ENCODE peak calls at places on chromosomes 11 and 22, in seven cellular contexts. W is OCI-M1; B is HuH-7.5; M is IMR-90; L is activated CD8-positive, alpha-beta T cell treated with anti-CD3 and anti-CD28 coated beads, Interleukin-2, amount 10 ng/mL, durations not matched to agents 7 days and 5 days; R is NCI-H1436; N is T-helper 9 cell. Z is an unnamed sample.

GRCh38 chr11:134248910-134249480 is 4.2 kb downstream of the THYN1 start:
- DNase-seq in W (no peak), B (no peak), M (peak), L (no peak), R (no peak), N (no peak), Z (no peak)

GRCh38 chr11:34840736-34841386 is 75.3 kb downstream of the APIP start:
- DNase-seq in W (peak), B (no peak), M (peak), L (peak), R (no peak), N (no peak), Z (no peak)

GRCh38 chr11:46234261-46234660 is 43.2 kb upstream of the CREB3L1 start:
- DNase-seq in W (no peak), B (no peak), M (no peak), L (no peak), R (no peak), N (no peak), Z (no peak)

GRCh38 chr22:40348025-40348658 is 1.8 kb downstream of the ADSL start:
- DNase-seq in W (peak), B (peak), M (peak), L (peak), R (peak), N (peak), Z (peak)

GRCh38 chr22:24026733-24027132 is 15.6 kb downstream of the CABIN1 start:
- DNase-seq in W (no peak), B (no peak), M (no peak), L (no peak), R (no peak), N (no peak), Z (no peak)

GRCh38 chr22:48824673-48825651 is 1002.7 kb downstream of the BRD1 start:
- DNase-seq in W (no peak), B (no peak), M (no peak), L (no peak), R (peak), N (no peak), Z (no peak)

GRCh38 chr22:36541831-36542391 is 12.9 kb upstream of the EIF3D start:
- DNase-seq in W (peak), B (no peak), M (peak), L (peak), R (no peak), N (no peak), Z (no peak)

GRCh38 chr11:128790200-128790599 is 76.9 kb downstream of the KCNJ1 start:
- DNase-seq in W (no peak), B (no peak), M (peak), L (no peak), R (peak), N (no peak), Z (no peak)

GRCh38 chr22:25485626-25486545 is 78.6 kb upstream of the GRK3 start:
- DNase-seq in W (no peak), B (no peak), M (peak), L (no peak), R (no peak), N (no peak), Z (no peak)

GRCh38 chr11:109939176-109939810 is 153.9 kb upstream of the ZC3H12C start:
- DNase-seq in W (peak), B (peak), M (peak), L (no peak), R (peak), N (no peak), Z (no peak)

GRCh38 chr22:19431641-19432091 is at the start of gene HIRA:
- DNase-seq in W (peak), B (peak), M (peak), L (peak), R (peak), N (peak), Z (peak)

GRCh38 chr11:14539867-14540475 is 19.8 kb upstream of the PSMA1 start:
- DNase-seq in W (no peak), B (no peak), M (no peak), L (no peak), R (no peak), N (no peak), Z (no peak)

GRCh38 chr11:127074151-127074761 is 73.7 kb upstream of the KIRREL3 start:
- DNase-seq in W (peak), B (no peak), M (peak), L (no peak), R (peak), N (no peak), Z (no peak)

GRCh38 chr11:94774345-94774744 is 6.2 kb downstream of the AMOTL1 start:
- DNase-seq in W (no peak), B (no peak), M (peak), L (no peak), R (no peak), N (no peak), Z (no peak)

GRCh38 chr11:117953029-117953671 is 23.9 kb upstream of the TMPRSS13 start:
- DNase-seq in W (peak), B (no peak), M (no peak), L (peak), R (no peak), N (no peak), Z (peak)

GRCh38 chr11:78798567-78799170 is 224.0 kb upstream of the NARS2 start:
- DNase-seq in W (peak), B (peak), M (peak), L (peak), R (peak), N (no peak), Z (no peak)

GRCh38 chr11:120324932-120325810 is at the start of gene TLCD5:
- DNase-seq in W (peak), B (peak), M (peak), L (peak), R (peak), N (peak), Z (no peak)

GRCh38 chr11:116118138-116118470 is 613.9 kb upstream of the CADM1 start:
- DNase-seq in W (no peak), B (no peak), M (no peak), L (no peak), R (no peak), N (no peak), Z (no peak)

GRCh38 chr11:124867700-124868099 is 2.5 kb downstream of the ROBO3 start:
- DNase-seq in W (peak), B (peak), M (peak), L (peak), R (no peak), N (no peak), Z (no peak)

GRCh38 chr11:121086866-121087265 is 14.2 kb upstream of the TECTA start:
- DNase-seq in W (no peak), B (no peak), M (peak), L (no peak), R (no peak), N (no peak), Z (no peak)

GRCh38 chr11:15845261-15845660 is 511.1 kb downstream of the SOX6 start:
- DNase-seq in W (no peak), B (no peak), M (no peak), L (no peak), R (no peak), N (no peak), Z (no peak)

GRCh38 chr11:70557742-70558485 is 159.6 kb downstream of the CTTN start:
- DNase-seq in W (no peak), B (no peak), M (no peak), L (no peak), R (no peak), N (no peak), Z (no peak)

GRCh38 chr11:62553839-62554361 is 7.3 kb upstream of the AHNAK start:
- DNase-seq in W (no peak), B (no peak), M (peak), L (no peak), R (no peak), N (no peak), Z (no peak)

GRCh38 chr11:64868904-64869570 is 9.4 kb downstream of the EHD1 start:
- DNase-seq in W (no peak), B (no peak), M (peak), L (no peak), R (no peak), N (peak), Z (no peak)

GRCh38 chr11:74232316-74232950 is 61.3 kb downstream of the PPME1 start:
- DNase-seq in W (no peak), B (no peak), M (no peak), L (no peak), R (no peak), N (no peak), Z (peak)

GRCh38 chr11:93903989-93904388 is 53.6 kb upstream of the VSTM5 start:
- DNase-seq in W (no peak), B (no peak), M (no peak), L (no peak), R (peak), N (no peak), Z (no peak)

GRCh38 chr11:63670077-63670737 is 969 bp downstream of the ATL3 start:
- DNase-seq in W (peak), B (peak), M (peak), L (no peak), R (no peak), N (no peak), Z (no peak)

GRCh38 chr11:130631119-130631518 is 182.7 kb downstream of the ADAMTS15 start:
- DNase-seq in W (no peak), B (no peak), M (peak), L (no peak), R (no peak), N (no peak), Z (no peak)

GRCh38 chr11:26931248-26931631 is 62.7 kb upstream of the FIBIN start:
- DNase-seq in W (no peak), B (no peak), M (peak), L (no peak), R (no peak), N (no peak), Z (no peak)

GRCh38 chr11:128458316-128458715 is 129.0 kb downstream of the ETS1 start:
- DNase-seq in W (no peak), B (no peak), M (peak), L (no peak), R (no peak), N (no peak), Z (no peak)

GRCh38 chr11:5690736-5691135 is 1.1 kb downstream of the TRIM22 start:
- DNase-seq in W (peak), B (no peak), M (peak), L (no peak), R (no peak), N (no peak), Z (no peak)

GRCh38 chr11:118435233-118435892 is 929 bp upstream of the KMT2A start:
- DNase-seq in W (peak), B (peak), M (peak), L (peak), R (peak), N (peak), Z (peak)

GRCh38 chr11:31872074-31872440 is 60.9 kb upstream of the PAX6 start:
- DNase-seq in W (no peak), B (no peak), M (peak), L (no peak), R (no peak), N (no peak), Z (no peak)

GRCh38 chr11:61295596-61295926 is 445 bp upstream of the VWCE start:
- DNase-seq in W (no peak), B (no peak), M (no peak), L (no peak), R (no peak), N (no peak), Z (no peak)

GRCh38 chr11:41879186-41879738 is 419.8 kb upstream of the LRRC4C start:
- DNase-seq in W (peak), B (no peak), M (no peak), L (no peak), R (no peak), N (no peak), Z (no peak)

GRCh38 chr11:126494831-126495230 is 139.3 kb downstream of the ST3GAL4 start:
- DNase-seq in W (no peak), B (no peak), M (no peak), L (no peak), R (no peak), N (no peak), Z (no peak)

GRCh38 chr11:43697679-43698078 is 17.1 kb downstream of the HSD17B12 start:
- DNase-seq in W (peak), B (no peak), M (peak), L (no peak), R (no peak), N (no peak), Z (no peak)

Z was measured in T-cell.